ENCODE peak calls at places on chromosome 22, in seven cellular contexts. J is MM.1S; C is HepG2; G is suprapubic skin; X is mammary epithelial cell; D is IMR-90; Q is CD8-positive, alpha-beta T cell. W is an unnamed sample.

GRCh38 chr22:24271406-24271760 is 752 bp downstream of the SPECC1L start:
- DNase-seq in G (no peak), X (peak; percentile 30), J (no peak), D (peak; percentile 12), C (no peak), Q (no peak), W (no peak)

GRCh38 chr22:50247748-50248147 is 2.9 kb upstream of the TUBGCP6 start:
- DNase-seq in D (peak; percentile 61), G (no peak), X (no peak), J (peak; percentile 91), Q (peak; percentile 34), C (no peak), W (peak; percentile 81)

GRCh38 chr22:25368271-25368670 is 148.8 kb downstream of the CRYBB2 start:
- DNase-seq in C (no peak), G (no peak), D (peak; percentile 77), X (no peak), J (no peak), Q (no peak), W (peak; percentile 37)

GRCh38 chr22:25848954-25849353 is 107.0 kb downstream of the MYO18B start:
- DNase-seq in D (no peak), X (no peak), G (no peak), Q (no peak), J (no peak), C (no peak), W (no peak)

GRCh38 chr22:24830205-24830979 is 24.4 kb downstream of the SGSM1 start:
- DNase-seq in Q (no peak), G (no peak), D (no peak), J (no peak), C (no peak), X (no peak), W (no peak)

GRCh38 chr22:25777870-25778269 is 35.9 kb downstream of the MYO18B start:
- DNase-seq in J (no peak), Q (no peak), D (peak; percentile 45), X (peak; percentile 50), C (peak; percentile 41), G (no peak), W (peak; percentile 25)

GRCh38 chr22:25698986-25699385 is 43.0 kb upstream of the MYO18B start:
- DNase-seq in J (no peak), C (no peak), G (no peak), X (no peak), Q (no peak), D (no peak), W (no peak)

GRCh38 chr22:23621082-23621780 is 10.9 kb downstream of the DRICH1 start:
- DNase-seq in Q (no peak), X (no peak), G (no peak), D (no peak), C (no peak), J (peak; percentile 92), W (peak; percentile 14)

GRCh38 chr22:20571531-20572007 is 64.2 kb downstream of the MED15 start:
- DNase-seq in Q (peak; percentile 76), D (no peak), G (no peak), X (no peak), J (peak; percentile 39), C (peak; percentile 16), W (peak; percentile 29)

GRCh38 chr22:49963647-49964026 is 3.1 kb downstream of the PIM3 start:
- DNase-seq in J (peak; percentile 4), G (peak; percentile 71), C (no peak), X (no peak), Q (no peak), D (no peak), W (no peak)

GRCh38 chr22:17159504-17159951 is 451 bp upstream of the HDHD5 start:
- DNase-seq in Q (peak; percentile 30), C (no peak), X (peak; percentile 64), D (peak; percentile 47), G (no peak), J (no peak), W (peak; percentile 83)

GRCh38 chr22:26057731-26058130 is 111.5 kb upstream of the SEZ6L start:
- DNase-seq in C (no peak), Q (no peak), G (no peak), X (no peak), D (no peak), J (no peak), W (no peak)

GRCh38 chr22:44931077-44931540 is 78.7 kb downstream of the PHF21B start:
- DNase-seq in D (peak; percentile 29), Q (no peak), C (no peak), G (no peak), X (no peak), J (no peak), W (no peak)

GRCh38 chr22:20424937-20425587 is 12.6 kb downstream of the SCARF2 start:
- DNase-seq in G (no peak), C (no peak), D (no peak), Q (no peak), J (no peak), X (no peak), W (no peak)

GRCh38 chr22:22112533-22113294 is 130.1 kb upstream of the TOP3B start:
- DNase-seq in Q (no peak), X (no peak), C (no peak), G (no peak), D (no peak), J (no peak), W (no peak)
- H3K27ac ChIP-seq in Q (no peak overlapping the region), X (no peak overlapping the region), C (no peak overlapping the region), G (no peak overlapping the region), D (no peak overlapping the region), J (no peak overlapping the region), W (no peak overlapping the region)

GRCh38 chr22:42962295-42963230 is 52.4 kb downstream of the PACSIN2 start:
- DNase-seq in D (peak; percentile 47), C (no peak), G (peak; percentile 79), Q (no peak), X (peak; percentile 50), J (no peak), W (peak; percentile 94)
- H3K4me1 ChIP-seq in D (peaks cover 28% of the 10 kb centered on the region), C (peaks cover 100% of the 10 kb centered on the region), G (peaks cover 74% of the 10 kb centered on the region), Q (peaks cover 22% of the 10 kb centered on the region), X (peaks cover 39% of the 10 kb centered on the region), J (no peaks in the 10 kb centered on the region), W (peaks cover 23% of the 10 kb centered on the region)

GRCh38 chr22:43923631-43924548 is at the start of gene PNPLA3:
- DNase-seq in J (no peak), X (peak; percentile 80), Q (peak; percentile 79), G (peak; percentile 93), D (peak; percentile 81), C (peak; percentile 77), W (peak; percentile 87)
- H3K27ac ChIP-seq in J (no peak within 1 kb of the TSS), X (no peak within 1 kb of the TSS), Q (no peak within 1 kb of the TSS), G (peak within 1 kb of the TSS; percentile 21), D (peak within 1 kb of the TSS; percentile 91), C (peak within 1 kb of the TSS; percentile 97), W (peak within 1 kb of the TSS; percentile 63)

GRCh38 chr22:41929158-41929896 is 2.7 kb upstream of the TNFRSF13C start:
- DNase-seq in G (no peak), J (no peak), C (no peak), D (no peak), X (no peak), Q (no peak), W (no peak)
- H3K4me1 ChIP-seq in G (peaks cover 13% of the 10 kb centered on the region), J (no peaks in the 10 kb centered on the region), C (peaks cover 25% of the 10 kb centered on the region), D (no peaks in the 10 kb centered on the region), X (peaks cover 7% of the 10 kb centered on the region), Q (peaks cover 18% of the 10 kb centered on the region), W (peaks cover 2% of the 10 kb centered on the region)

GRCh38 chr22:46353483-46354105 is 18.1 kb downstream of the TRMU start:
- DNase-seq in D (no peak), Q (no peak), G (no peak), X (no peak), J (no peak), C (no peak), W (no peak)

GRCh38 chr22:46351767-46352166 is 16.3 kb downstream of the TRMU start:
- DNase-seq in J (no peak), D (no peak), X (no peak), G (no peak), Q (no peak), C (no peak), W (no peak)

GRCh38 chr22:46351131-46351735 is 15.7 kb downstream of the TRMU start:
- DNase-seq in X (no peak), C (no peak), G (no peak), J (no peak), Q (no peak), D (no peak), W (no peak)

GRCh38 chr22:46352691-46353386 is 17.3 kb downstream of the TRMU start:
- DNase-seq in J (no peak), C (no peak), D (peak; percentile 26), X (peak; percentile 78), Q (no peak), G (no peak), W (peak; percentile 37)

DNA sequence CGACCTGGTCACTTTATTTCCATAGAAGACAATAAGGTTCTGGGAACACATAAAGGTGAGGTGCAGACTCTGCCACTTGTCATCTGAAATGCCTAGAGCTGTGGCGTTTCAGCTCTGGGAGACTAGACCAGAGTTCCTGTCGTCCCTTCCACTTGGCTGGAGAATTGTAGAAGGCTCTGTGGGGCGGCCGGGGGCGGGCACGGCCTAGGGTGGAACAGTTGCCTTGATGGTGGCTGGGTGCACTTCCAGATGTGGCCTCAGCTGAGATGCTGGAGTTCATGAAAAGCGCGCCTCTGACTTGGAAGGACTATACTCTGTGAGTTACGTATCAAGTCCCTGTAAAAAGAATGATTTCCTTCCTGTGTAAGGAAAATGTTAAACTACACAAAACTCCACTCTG is 16.8 kb downstream of the TRMU start:
- DNase-seq in Q (no peak), C (no peak), X (no peak), D (no peak), J (no peak), G (no peak), W (no peak)
- H3K27ac ChIP-seq in Q (no peak overlapping the region), C (no peak overlapping the region), X (no peak overlapping the region), D (no peak overlapping the region), J (no peak overlapping the region), G (no peak overlapping the region), W (no peak overlapping the region)

GRCh38 chr22:36323855-36324331 is 63.9 kb downstream of the MYH9 start:
- DNase-seq in X (no peak), C (no peak), G (no peak), J (no peak), Q (no peak), D (no peak), W (no peak)

GRCh38 chr22:36321797-36322601 is 65.8 kb downstream of the MYH9 start:
- DNase-seq in G (no peak), Q (no peak), X (no peak), J (no peak), C (no peak), D (no peak), W (no peak)

GRCh38 chr22:36323182-36323854 is 64.4 kb downstream of the MYH9 start:
- DNase-seq in C (no peak), Q (no peak), J (no peak), D (peak; percentile 71), X (no peak), G (no peak), W (peak; percentile 16)

GRCh38 chr22:36324414-36324813 is 63.4 kb downstream of the MYH9 start:
- DNase-seq in Q (no peak), X (no peak), D (no peak), J (no peak), G (no peak), C (no peak), W (no peak)

GRCh38 chr22:36322602-36322915 is 65.2 kb downstream of the MYH9 start:
- DNase-seq in J (no peak), G (no peak), Q (no peak), X (no peak), C (no peak), D (no peak), W (no peak)
- H3K4me1 ChIP-seq in J (no peaks in the 10 kb centered on the region), G (peaks cover 49% of the 10 kb centered on the region), Q (peaks cover 6% of the 10 kb centered on the region), X (peaks cover 52% of the 10 kb centered on the region), C (peaks cover 13% of the 10 kb centered on the region), D (peaks cover 35% of the 10 kb centered on the region), W (peaks cover 2% of the 10 kb centered on the region)

W was measured in small intestine.